ENCODE peak calls at places on chromosome 2, in six cellular contexts. W, D, B, X, P and V are unnamed samples.

GRCh38 chr2:26904839-26905238 is 56.9 kb downstream of the DPYSL5 start:
- DNase-seq in D (no peak), W (no peak), X (no peak), P (no peak), B (no peak), V (no peak)

GRCh38 chr2:156436477-156437085 is 402 bp downstream of the GPD2 start:
- DNase-seq in X (no peak), P (peak), D (peak), B (no peak), W (peak), V (peak)

GRCh38 chr2:12498703-12499102 is 218.0 kb upstream of the TRIB2 start:
- DNase-seq in W (peak), X (no peak), D (no peak), P (no peak), B (peak), V (peak)

GRCh38 chr2:208062113-208062512 is 36.8 kb upstream of the PLEKHM3 start:
- DNase-seq in P (no peak), X (no peak), B (peak), D (no peak), W (peak), V (peak)

GRCh38 chr2:86807462-86808275 is 17.0 kb upstream of the CD8A start:
- DNase-seq in P (peak), X (peak), D (peak), W (peak), B (no peak), V (peak)

GRCh38 chr2:238700506-238701050 is 147.3 kb upstream of the TWIST2 start:
- DNase-seq in X (no peak), D (no peak), P (no peak), W (no peak), B (no peak), V (no peak)

GRCh38 chr2:100321181-100321880 is 970 bp downstream of the LONRF2 start:
- DNase-seq in D (peak), P (peak), W (peak), X (peak), B (no peak), V (peak)

GRCh38 chr2:45024600-45025291 is 15.5 kb upstream of the SIX2 start:
- DNase-seq in D (no peak), B (peak), P (peak), W (peak), X (no peak), V (peak)

GRCh38 chr2:111698743-111699554 is 185.0 kb downstream of the ANAPC1 start:
- DNase-seq in W (peak), X (no peak), P (peak), D (no peak), B (peak), V (peak)

GRCh38 chr2:46230677-46231425 is 66.4 kb upstream of the EPAS1 start:
- DNase-seq in P (no peak), B (no peak), W (no peak), X (no peak), D (no peak), V (no peak)

GRCh38 chr2:8568543-8569302 is 113.1 kb upstream of the ID2 start:
- DNase-seq in P (no peak), D (no peak), X (no peak), B (peak), W (no peak), V (no peak)

GRCh38 chr2:226409134-226409533 is 390.5 kb downstream of the IRS1 start:
- DNase-seq in P (no peak), W (no peak), D (no peak), B (no peak), X (no peak), V (no peak)

GRCh38 chr2:126643431-126643830 is 12.5 kb upstream of the GYPC start:
- DNase-seq in B (no peak), X (no peak), D (no peak), P (no peak), W (no peak), V (no peak)
- TF ChIP-seq CTCF in B (no peak), X (no peak), D (no peak), P (no peak), W (no peak), V (no peak)

DNA sequence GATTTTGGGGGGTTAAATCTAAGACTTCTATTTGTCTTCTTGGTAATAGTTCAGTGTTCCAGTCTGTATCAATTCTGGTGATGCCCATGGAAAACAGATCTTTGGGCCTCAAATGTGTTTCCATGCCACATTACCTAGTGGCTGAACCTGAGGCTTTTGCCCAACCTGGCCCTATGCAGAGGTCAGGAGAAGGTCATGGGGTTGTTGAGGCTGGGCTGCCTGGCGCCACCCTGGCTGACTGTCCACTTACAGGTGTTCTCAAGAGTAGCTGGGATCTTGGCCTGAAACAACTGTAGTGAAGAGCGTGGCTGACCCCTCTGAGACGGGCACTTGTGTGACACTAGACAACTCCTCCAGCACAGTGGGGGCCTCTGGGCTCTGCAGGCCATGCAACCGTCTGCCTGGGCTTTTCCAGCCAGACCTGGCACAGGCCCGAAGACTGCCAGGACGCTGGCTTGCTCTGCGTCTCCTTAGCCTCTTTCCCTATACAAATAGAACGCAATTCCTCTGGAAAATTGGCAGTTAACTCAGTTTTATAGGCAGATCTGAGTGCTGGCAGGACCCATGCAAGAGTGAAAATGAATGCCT is 127.8 kb downstream of the TRIM43 start:
- DNase-seq in W (no peak), P (no peak), D (no peak), B (no peak), X (no peak), V (no peak)
- TF ChIP-seq CTCF in W (no peak), P (no peak), D (no peak), B (no peak), X (no peak), V (no peak)

DNA sequence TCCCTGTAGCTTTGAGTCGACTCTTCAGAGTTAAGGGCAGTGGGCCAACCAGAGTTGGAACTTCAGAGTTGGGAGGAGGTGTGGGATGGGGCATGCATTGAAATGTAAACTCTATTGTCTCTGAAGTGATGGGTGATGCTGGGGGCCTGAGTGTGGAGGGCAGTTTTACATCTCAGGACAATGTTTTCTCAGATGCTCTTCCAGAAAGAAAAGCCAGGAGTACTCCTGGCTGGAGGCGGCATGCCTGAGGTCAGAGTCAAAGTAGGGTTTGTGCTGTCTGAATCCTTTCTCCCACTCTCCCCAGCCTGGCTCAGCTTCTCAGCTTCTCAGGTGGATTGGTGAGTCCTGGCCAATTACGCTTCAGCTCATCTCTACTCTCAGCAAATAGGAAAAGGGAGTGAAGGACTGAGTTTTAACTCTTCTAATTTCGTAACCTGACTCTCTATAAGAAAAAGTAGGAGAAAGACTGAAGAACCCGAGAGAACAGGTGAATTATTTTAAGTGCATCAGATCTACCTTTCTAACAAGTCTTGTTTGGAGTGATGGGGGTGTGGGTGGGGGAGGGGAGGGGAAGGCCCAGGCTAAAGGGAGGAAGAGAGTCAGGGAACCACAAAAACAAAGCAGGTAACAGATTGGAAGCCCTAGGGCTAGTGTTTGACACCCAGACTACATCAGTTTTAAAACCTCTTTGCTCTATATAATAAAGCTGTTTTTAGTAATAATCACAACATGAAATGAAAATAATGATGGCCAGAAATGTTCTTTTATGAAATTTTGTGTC is 107.5 kb upstream of the PELI1 start:
- DNase-seq in B (no peak), D (no peak), X (no peak), P (no peak), W (no peak), V (no peak)
- TF ChIP-seq CTCF in B (no peak), D (no peak), X (no peak), P (no peak), W (no peak), V (no peak)

GRCh38 chr2:35973132-35973736 is 382.3 kb upstream of the CRIM1 start:
- DNase-seq in X (no peak), D (peak), B (peak), P (peak), W (peak), V (peak)
- TF ChIP-seq CTCF in X (peak), D (peak), B (peak), P (peak), W (peak), V (peak)